ENCODE peak calls at places on chromosome 21, in six cellular contexts. K is body of pancreas, M is GM23338, Z is fibroblast of mammary gland, G is AG10803, N is endothelial cell of umbilical vein. A is an unnamed sample.
A peak's percentile ranks its signal among the peaks of the same experiment; 100 is the strongest.

GRCh38 chr21:46003575-46004007 is 22.0 kb downstream of the COL6A1 start:
- DNase-seq in G (no peak), K (peak; percentile 5), N (no peak), Z (no peak), M (no peak), A (no peak)

GRCh38 chr21:21163904-21164303 is 165.7 kb downstream of the NCAM2 start:
- DNase-seq in G (peak; percentile 76), M (peak; percentile 78), Z (peak; percentile 80), K (peak; percentile 37), N (peak; percentile 52), A (peak; percentile 10)

GRCh38 chr21:29801122-29801521 is 138.7 kb downstream of the GRIK1 start:
- DNase-seq in M (no peak), G (no peak), Z (no peak), N (no peak), K (no peak), A (no peak)

GRCh38 chr21:22961248-22961647 is 1963.0 kb downstream of the NCAM2 start:
- DNase-seq in N (no peak), K (no peak), Z (no peak), G (no peak), M (no peak), A (no peak)

GRCh38 chr21:46153259-46154154 is 1.9 kb downstream of the FTCD start:
- DNase-seq in G (peak; percentile 31), K (peak; percentile 65), Z (no peak), M (peak; percentile 88), N (peak; percentile 47), A (peak; percentile 73)

GRCh38 chr21:37071561-37072238 is 1.2 kb downstream of the PIGP start:
- DNase-seq in M (peak; percentile 20), K (peak; percentile 55), N (peak; percentile 69), Z (peak; percentile 92), G (peak; percentile 87), A (peak; percentile 16)

GRCh38 chr21:33976082-33976979 is 60.7 kb upstream of the ATP5PO start:
- DNase-seq in K (no peak), M (peak; percentile 42), G (peak; percentile 94), N (no peak), Z (peak; percentile 99), A (peak; percentile 63)

GRCh38 chr21:31520506-31521163 is 138.9 kb upstream of the SOD1 start:
- DNase-seq in K (no peak), Z (no peak), G (no peak), N (no peak), M (no peak), A (no peak)

GRCh38 chr21:16402752-16403151 is 673.0 kb downstream of the USP25 start:
- DNase-seq in G (no peak), N (peak; percentile 55), M (no peak), K (no peak), Z (no peak), A (no peak)

GRCh38 chr21:15560383-15561056 is 169.3 kb upstream of the USP25 start:
- DNase-seq in K (no peak), N (no peak), M (no peak), Z (no peak), G (no peak), A (no peak)

GRCh38 chr21:35005077-35005476 is 44.0 kb downstream of the RUNX1 start:
- DNase-seq in Z (no peak), N (no peak), G (no peak), K (no peak), M (no peak), A (no peak)

GRCh38 chr21:45404726-45405270 is at the start of gene COL18A1:
- DNase-seq in N (peak; percentile 39), M (peak; percentile 77), G (no peak), Z (peak; percentile 26), K (peak; percentile 60), A (peak; percentile 69)

GRCh38 chr21:46621457-46622182 is 13.9 kb upstream of the PRMT2 start:
- DNase-seq in M (no peak), G (no peak), Z (no peak), K (no peak), N (no peak), A (peak; percentile 2)

GRCh38 chr21:32233722-32234301 is 45.0 kb downstream of the MIS18A start:
- DNase-seq in K (no peak), Z (no peak), N (no peak), G (no peak), M (no peak), A (no peak)

GRCh38 chr21:34791776-34792503 is 123.1 kb downstream of the CLIC6 start:
- DNase-seq in K (no peak), G (no peak), M (peak; percentile 41), N (no peak), Z (no peak), A (no peak)

GRCh38 chr21:38869196-38869595 is 63.5 kb downstream of the ETS2 start:
- DNase-seq in M (no peak), Z (no peak), K (no peak), G (no peak), N (no peak), A (no peak)

GRCh38 chr21:38875694-38876492 is 70.2 kb downstream of the ETS2 start:
- DNase-seq in K (no peak), Z (peak; percentile 79), M (no peak), N (no peak), G (peak; percentile 92), A (no peak)

GRCh38 chr21:38869946-38870345 is 64.2 kb downstream of the ETS2 start:
- DNase-seq in M (no peak), K (no peak), N (no peak), G (no peak), Z (peak; percentile 36), A (no peak)
- TF ChIP-seq CTCF in M (no peak), K (no peak), N (peak; percentile 8), G (no peak), Z (peak; percentile 24), A (no peak)

GRCh38 chr21:28588997-28589396 is 403.7 kb downstream of the LTN1 start:
- DNase-seq in N (no peak), Z (no peak), G (no peak), M (no peak), K (no peak), A (no peak)

GRCh38 chr21:28592205-28592845 is 400.4 kb downstream of the LTN1 start:
- DNase-seq in K (no peak), N (no peak), G (no peak), Z (no peak), M (no peak), A (no peak)

GRCh38 chr21:28587748-28588147 is 404.9 kb downstream of the LTN1 start:
- DNase-seq in K (no peak), N (no peak), Z (peak; percentile 32), G (peak; percentile 76), M (no peak), A (no peak)

GRCh38 chr21:28590026-28590425 is 402.7 kb downstream of the LTN1 start:
- DNase-seq in G (no peak), K (no peak), N (no peak), Z (no peak), M (no peak), A (no peak)

DNA sequence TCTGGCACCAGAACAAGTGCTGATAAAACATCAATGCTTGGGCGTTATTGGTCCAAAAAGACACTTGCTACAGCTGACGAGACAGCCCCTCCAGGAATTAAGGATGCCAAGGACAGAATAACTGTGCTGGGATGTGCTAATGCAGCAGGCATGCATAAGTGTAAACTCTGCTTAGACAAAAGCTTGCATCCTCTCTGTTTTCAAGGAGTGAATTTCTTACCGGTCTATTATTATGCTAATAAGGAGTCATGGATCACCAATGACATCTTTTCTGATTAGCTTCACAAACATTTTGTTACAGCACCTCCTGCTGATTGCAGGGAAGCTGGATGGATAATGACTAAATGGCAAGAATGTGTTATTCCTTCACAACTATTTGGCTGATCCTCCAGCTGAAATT is 402.0 kb downstream of the LTN1 start:
- DNase-seq in K (no peak), M (peak; percentile 82), N (no peak), G (no peak), Z (no peak), A (no peak)
- TF ChIP-seq CTCF in K (no peak), M (peak; percentile 45), N (no peak), G (no peak), Z (no peak), A (no peak)

DNA sequence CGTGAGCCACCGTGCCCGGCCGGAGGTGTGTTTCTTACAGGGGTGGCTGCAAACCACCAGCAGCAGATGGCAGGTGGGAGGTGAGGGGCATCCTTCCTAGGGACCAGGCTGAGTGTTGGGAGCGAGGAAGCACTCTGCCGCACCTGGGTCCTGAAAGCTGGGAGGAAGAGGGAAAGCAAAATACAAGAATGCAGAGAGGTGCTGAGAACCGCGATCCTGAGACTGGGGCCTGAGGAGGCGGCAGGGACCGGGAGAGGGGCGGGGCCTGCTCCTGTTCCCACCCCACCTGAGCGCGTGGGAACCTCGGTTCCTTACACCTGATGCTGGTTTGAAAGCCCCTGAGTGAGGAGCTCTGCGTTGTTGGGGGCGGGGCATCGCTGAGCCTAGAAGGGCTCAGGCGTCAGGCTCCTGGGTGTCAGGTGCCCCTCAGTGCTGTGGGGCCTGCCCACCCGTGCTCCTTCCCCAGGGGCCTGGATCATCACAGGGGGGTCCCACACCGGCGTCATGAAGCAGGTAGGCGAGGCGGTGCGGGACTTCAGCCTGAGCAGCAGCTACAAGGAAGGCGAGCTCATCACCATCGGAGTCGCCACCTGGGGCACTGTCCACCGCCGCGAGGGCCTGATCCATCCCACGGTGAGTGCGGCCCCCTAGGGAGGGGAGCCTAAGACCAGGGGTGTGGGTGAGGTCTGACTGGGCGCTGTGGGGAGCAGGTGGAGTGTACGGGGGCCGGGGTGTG is 15.5 kb downstream of the TRPM2 start:
- DNase-seq in N (no peak), Z (no peak), M (peak; percentile 73), G (no peak), K (no peak), A (no peak)
- TF ChIP-seq CTCF in N (no peak), Z (no peak), M (no peak), G (no peak), K (peak; percentile 5), A (no peak)

GRCh38 chr21:44298301-44298700 is 1.6 kb upstream of the PFKL start:
- DNase-seq in N (no peak), M (no peak), K (no peak), Z (no peak), G (peak; percentile 28), A (no peak)
- TF ChIP-seq CTCF in N (no peak), M (no peak), K (no peak), Z (peak; percentile 14), G (peak; percentile 37), A (peak; percentile 27)

DNA sequence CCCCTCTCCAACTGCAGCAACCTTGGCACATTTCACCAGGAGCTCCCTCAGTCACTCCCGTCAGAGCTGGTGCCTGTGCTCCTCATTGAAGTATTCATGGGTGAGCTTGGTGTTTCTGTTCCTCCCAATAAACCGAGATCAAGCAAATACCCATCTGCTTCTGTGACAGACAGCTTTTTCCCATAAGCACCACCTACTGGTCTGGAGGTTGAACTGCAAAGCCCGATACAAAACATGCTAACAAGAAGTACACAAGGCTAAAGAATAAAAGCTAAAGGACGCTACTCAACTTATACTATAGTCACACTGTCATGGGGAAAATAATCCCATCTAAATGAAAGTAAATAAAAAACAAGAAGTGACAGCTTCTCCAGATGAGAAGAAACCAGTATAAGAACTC is 111.9 kb upstream of the C21orf91 start:
- DNase-seq in M (peak; percentile 48), N (no peak), K (no peak), G (no peak), Z (no peak), A (no peak)
- TF ChIP-seq CTCF in M (peak; percentile 44), N (no peak), K (no peak), G (peak; percentile 27), Z (peak; percentile 35), A (peak; percentile 15)

A was measured in GM10248.